ENCODE peak calls at places on chromosomes 12 and 14, in ten cellular contexts. O, E, K, W, T, Y, C, H, G and X are unnamed samples.

GRCh38 chr12:132405742-132406251 is 76.4 kb upstream of the GALNT9 start:
- DNase-seq in O (peak; percentile 4), E (no peak), K (no peak), W (no peak), T (no peak), Y (no peak), C (no peak), H (no peak), G (no peak), X (no peak)

GRCh38 chr12:81330480-81330879 is 252.6 kb downstream of the ACSS3 start:
- DNase-seq in O (no peak), E (no peak), K (no peak), W (no peak), T (no peak), Y (no peak), C (no peak), H (no peak), G (no peak), X (no peak)

GRCh38 chr12:31246470-31246850 is 79.5 kb downstream of the SINHCAF start:
- DNase-seq in O (no peak), E (no peak), K (no peak), W (no peak), T (peak; percentile 64), Y (no peak), C (no peak), H (no peak), G (no peak), X (no peak)

GRCh38 chr12:31951008-31951407 is 8.2 kb upstream of the RESF1 start:
- DNase-seq in O (no peak), E (no peak), K (no peak), W (no peak), T (no peak), Y (no peak), C (no peak), H (no peak), G (no peak), X (no peak)

GRCh38 chr14:105853907-105854599 is 327.7 kb downstream of the TMEM121 start:
- DNase-seq in O (peak; percentile 5), E (no peak), K (no peak), W (no peak), T (no peak), Y (no peak), C (no peak), H (no peak), G (no peak), X (peak; percentile 39)

GRCh38 chr12:71780207-71780822 is 25.7 kb downstream of the RAB21 start:
- DNase-seq in O (no peak), E (peak; percentile 47), K (peak; percentile 28), W (no peak), T (peak; percentile 25), Y (peak; percentile 45), C (no peak), H (peak; percentile 50), G (peak; percentile 40), X (no peak)

GRCh38 chr12:56590237-56590830 is 39.8 kb downstream of the BAZ2A start:
- DNase-seq in O (no peak), E (peak; percentile 12), K (no peak), W (no peak), T (no peak), Y (no peak), C (no peak), H (peak; percentile 17), G (peak; percentile 45), X (no peak)

GRCh38 chr14:68569970-68570409 is 222.9 kb downstream of the ZFP36L1 start:
- DNase-seq in O (no peak), E (no peak), K (no peak), W (no peak), T (no peak), Y (peak; percentile 83), C (no peak), H (no peak), G (no peak), X (no peak)

DNA sequence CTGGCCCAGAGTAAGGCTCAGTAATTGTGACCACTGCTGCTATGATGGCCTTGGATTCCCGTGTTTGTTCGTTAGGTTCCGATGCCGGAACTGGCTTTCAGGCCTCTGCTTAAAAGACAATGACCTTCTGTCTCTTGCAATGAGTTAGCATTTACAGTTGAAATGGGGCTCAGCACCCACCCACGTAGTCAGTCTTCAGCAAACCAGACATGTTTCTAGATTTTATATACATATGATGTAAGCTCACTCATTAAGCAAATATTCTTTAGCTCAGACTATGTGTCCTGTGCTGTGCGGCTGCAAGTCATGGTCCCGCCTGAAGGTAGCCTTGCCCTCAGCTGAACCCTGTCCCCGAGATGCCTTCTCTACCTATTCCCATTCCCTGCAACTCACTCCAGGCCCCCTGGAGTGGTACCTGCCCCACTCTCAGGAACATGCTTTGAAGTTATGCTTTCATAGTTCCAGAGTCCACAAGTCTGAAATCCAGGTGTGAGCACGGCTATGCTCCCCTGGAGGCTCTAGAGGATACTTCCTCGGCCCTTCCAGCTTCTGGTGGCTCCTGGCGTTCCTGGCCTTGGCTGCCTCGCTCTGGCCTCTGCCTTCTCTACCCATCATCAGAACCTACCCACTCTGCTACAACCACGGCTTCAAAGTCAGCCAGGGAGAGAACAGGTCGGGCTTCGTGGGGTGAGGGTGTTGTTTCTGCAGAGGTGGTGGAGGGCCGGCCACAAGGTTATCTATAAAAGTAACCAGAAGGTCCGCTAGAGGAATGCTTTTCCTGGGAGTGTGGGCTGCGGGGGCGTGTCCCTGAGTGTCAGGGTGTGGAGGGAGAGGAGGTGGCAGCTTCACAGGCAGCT is 157.8 kb downstream of the RBM19 start:
- DNase-seq in O (no peak), E (peak; percentile 22), K (no peak), W (no peak), T (no peak), Y (no peak), C (no peak), H (peak; percentile 22), G (no peak), X (no peak)
- H3K4me3 ChIP-seq in O (no peak overlapping the region), E (no peak overlapping the region), K (no peak overlapping the region), W (no peak overlapping the region), T (no peak overlapping the region), Y (no peak overlapping the region), C (no peak overlapping the region), H (no peak overlapping the region), G (no peak overlapping the region), X (no peak overlapping the region)

DNA sequence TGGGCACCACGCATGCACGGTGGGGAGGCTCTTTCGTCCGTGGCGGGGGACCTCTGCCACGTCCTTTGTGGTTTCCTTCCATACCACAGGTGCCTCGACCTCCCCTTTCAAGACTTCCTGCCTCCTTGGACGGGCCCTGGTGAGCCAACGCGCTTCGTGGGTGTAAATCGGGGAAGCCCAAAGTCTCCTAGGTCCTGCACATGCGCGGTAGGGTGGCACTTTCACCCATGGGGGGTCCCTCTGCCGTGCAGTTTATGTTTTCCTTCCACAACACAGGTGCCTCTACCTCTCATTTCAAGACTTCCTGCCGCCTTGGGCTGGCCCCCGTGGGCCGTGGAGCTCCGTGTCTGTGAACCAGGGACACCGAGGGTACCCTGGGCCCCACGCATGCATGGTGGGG is 349.7 kb downstream of the ALG10 start:
- DNase-seq in O (no peak), E (no peak), K (no peak), W (no peak), T (no peak), Y (no peak), C (no peak), H (no peak), G (no peak), X (no peak)
- H3K9me3 ChIP-seq in O (peaks cover 99% of the 10 kb centered on the region), E (no peaks in the 10 kb centered on the region), K (no peaks in the 10 kb centered on the region), W (peaks cover 99% of the 10 kb centered on the region), T (no peaks in the 10 kb centered on the region), Y (no peaks in the 10 kb centered on the region), C (no peaks in the 10 kb centered on the region), H (peaks cover 22% of the 10 kb centered on the region), G (no peaks in the 10 kb centered on the region), X (peaks cover 9% of the 10 kb centered on the region)

GRCh38 chr14:96564389-96564788 is 62.2 kb downstream of the PAPOLA start:
- DNase-seq in O (no peak), E (no peak), K (no peak), W (no peak), T (no peak), Y (no peak), C (no peak), H (no peak), G (no peak), X (no peak)

GRCh38 chr14:96565811-96566210 is 63.6 kb downstream of the PAPOLA start:
- DNase-seq in O (no peak), E (no peak), K (no peak), W (no peak), T (no peak), Y (no peak), C (no peak), H (no peak), G (no peak), X (no peak)

GRCh38 chr14:96568646-96569045 is 66.5 kb downstream of the PAPOLA start:
- DNase-seq in O (no peak), E (no peak), K (no peak), W (no peak), T (peak; percentile 47), Y (no peak), C (no peak), H (no peak), G (no peak), X (no peak)

GRCh38 chr14:96571311-96571710 is 69.1 kb downstream of the PAPOLA start:
- DNase-seq in O (no peak), E (no peak), K (no peak), W (no peak), T (no peak), Y (no peak), C (no peak), H (no peak), G (no peak), X (no peak)

DNA sequence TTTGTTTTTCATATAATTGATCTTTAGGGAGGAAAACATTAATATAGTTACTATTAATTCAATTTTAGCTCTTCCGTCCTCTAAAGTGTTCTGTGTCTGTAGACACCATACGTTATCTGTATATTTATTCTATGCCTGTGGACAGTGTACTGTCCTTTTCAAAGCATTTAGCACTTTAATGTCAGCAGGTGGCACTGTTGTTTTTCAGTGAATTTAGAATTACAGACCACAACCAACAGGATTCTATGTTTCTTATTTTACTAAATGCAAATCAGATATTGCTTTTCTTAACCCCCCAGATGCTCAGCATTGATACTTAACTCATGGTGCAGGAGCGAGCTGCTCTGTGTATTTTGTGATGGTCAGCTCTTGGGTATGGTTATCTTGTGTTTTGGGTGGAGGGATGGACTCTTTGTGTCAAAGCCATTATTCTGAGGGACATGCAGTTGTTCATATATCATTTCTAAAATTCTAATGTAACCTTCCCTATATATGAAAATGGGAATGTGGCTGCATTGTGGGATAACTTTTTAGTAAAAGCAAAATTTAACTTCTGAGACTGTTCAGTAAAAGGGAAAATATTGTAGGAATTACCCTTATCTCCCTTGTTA is 65.2 kb downstream of the PAPOLA start:
- DNase-seq in O (no peak), E (peak; percentile 41), K (peak; percentile 31), W (no peak), T (peak; percentile 25), Y (no peak), C (no peak), H (peak; percentile 50), G (peak; percentile 41), X (no peak)
- TF ChIP-seq CTCF in O (peak; percentile 56), E (peak; percentile 60), K (peak; percentile 72), W (peak; percentile 61), T (peak; percentile 64), Y (peak; percentile 24), C (no peak), H (peak; percentile 62), G (peak; percentile 67), X (peak; percentile 45)

DNA sequence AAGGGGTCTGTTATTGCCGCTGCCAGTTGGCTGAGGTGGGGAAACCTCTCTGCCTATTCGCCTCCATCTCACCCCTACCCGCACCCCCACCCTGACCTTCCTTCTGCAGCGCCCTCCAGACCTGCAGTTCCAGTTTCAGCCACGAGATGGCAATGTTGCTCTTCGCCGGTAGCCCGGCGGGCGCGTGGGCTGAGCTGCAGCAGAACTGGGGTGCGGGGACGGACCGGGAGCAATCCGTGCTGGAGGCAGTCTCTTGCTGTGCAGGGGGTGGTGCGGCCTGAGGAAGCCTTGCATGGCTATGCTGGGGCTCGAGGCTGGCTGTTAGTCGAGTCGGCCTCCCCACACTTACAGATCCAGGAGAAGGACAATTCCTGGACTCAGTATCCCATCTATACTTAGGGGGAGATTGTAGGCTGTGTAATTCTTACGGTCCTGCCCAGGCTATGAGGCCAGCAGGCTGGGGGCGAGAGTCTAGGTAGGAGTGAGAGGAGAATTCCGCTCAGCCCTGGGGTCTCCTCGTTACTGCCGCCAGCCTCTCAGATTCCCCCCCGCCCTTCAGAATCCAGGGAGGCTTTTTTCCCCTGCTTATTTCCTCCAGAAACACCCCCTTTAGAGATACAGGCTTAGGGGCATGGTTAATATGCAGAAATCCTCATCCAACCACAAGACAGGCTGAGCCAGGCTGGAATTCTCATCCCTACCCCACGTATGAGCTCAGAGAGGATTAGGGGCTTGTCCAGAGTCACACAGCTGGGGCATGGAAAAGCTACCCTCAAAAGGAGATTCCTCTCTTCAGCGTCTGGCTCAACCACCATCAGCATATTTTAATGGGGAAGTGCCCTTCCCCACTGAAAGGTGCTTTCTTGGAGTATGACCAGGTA is 118.2 kb downstream of the AACS start:
- DNase-seq in O (peak; percentile 73), E (peak; percentile 82), K (peak; percentile 94), W (peak; percentile 6), T (peak; percentile 74), Y (peak; percentile 82), C (peak; percentile 34), H (peak; percentile 66), G (peak; percentile 91), X (peak; percentile 83)
- H3K4me3 ChIP-seq in O (peak overlapping the region; percentile 29), E (no peak overlapping the region), K (no peak overlapping the region), W (no peak overlapping the region), T (no peak overlapping the region), Y (no peak overlapping the region), C (no peak overlapping the region), H (no peak overlapping the region), G (peak overlapping the region; percentile 94), X (no peak overlapping the region)